ENCODE peak calls at places on chromosomes 13 and 19, in eight cellular contexts. B, A, Z, D, G, L, K and T are unnamed samples.

GRCh38 chr19:18967358-18968146 is 26.5 kb upstream of the HOMER3 start:
- DNase-seq in G (peak), Z (peak), L (no peak), B (peak), D (no peak), A (peak), K (peak), T (peak)

GRCh38 chr19:10516671-10517286 is 468 bp downstream of the S1PR5 start:
- DNase-seq in L (no peak), K (no peak), A (no peak), G (no peak), Z (no peak), B (peak), D (peak), T (no peak)

GRCh38 chr13:79196366-79196765 is 209.7 kb downstream of the RBM26 start:
- DNase-seq in G (no peak), K (no peak), Z (no peak), L (no peak), D (no peak), B (no peak), A (no peak), T (no peak)

GRCh38 chr19:50314724-50315700 is 14.2 kb downstream of the KCNC3 start:
- DNase-seq in L (no peak), G (no peak), Z (no peak), A (no peak), D (no peak), K (no peak), B (no peak), T (no peak)

GRCh38 chr13:19864018-19864338 is 529 bp upstream of the ZMYM5 start:
- DNase-seq in K (peak), A (peak), Z (peak), L (peak), B (no peak), D (peak), G (peak), T (peak)

GRCh38 chr19:10752237-10752912 is 34.5 kb downstream of the DNM2 start:
- DNase-seq in D (no peak), B (no peak), A (no peak), G (no peak), L (no peak), K (no peak), Z (no peak), T (no peak)

GRCh38 chr19:41356984-41357739 is 3.4 kb upstream of the TGFB1 start:
- DNase-seq in L (no peak), Z (no peak), A (no peak), K (no peak), G (no peak), B (no peak), D (no peak), T (no peak)

GRCh38 chr13:30477346-30478235 is 11.9 kb upstream of the HMGB1 start:
- DNase-seq in L (no peak), Z (no peak), D (no peak), A (no peak), B (no peak), G (no peak), K (no peak), T (no peak)

GRCh38 chr13:105030851-105031250 is 1504.6 kb downstream of the EFNB2 start:
- DNase-seq in B (no peak), K (no peak), L (peak), G (no peak), Z (no peak), D (no peak), A (no peak), T (no peak)

GRCh38 chr19:43708716-43709115 is 7.2 kb upstream of the IRGC start:
- DNase-seq in G (no peak), B (no peak), K (no peak), Z (no peak), A (no peak), L (no peak), D (no peak), T (no peak)

GRCh38 chr13:74135306-74136088 is 1.3 kb upstream of the KLF12 start:
- DNase-seq in D (peak), B (peak), G (peak), K (peak), A (peak), Z (peak), L (peak), T (peak)

GRCh38 chr13:28320884-28321574 is 173.9 kb downstream of the FLT1 start:
- DNase-seq in A (no peak), D (no peak), Z (no peak), L (no peak), K (no peak), B (no peak), G (no peak), T (no peak)

GRCh38 chr19:19270749-19271571 is 2.1 kb downstream of the TM6SF2 start:
- DNase-seq in K (no peak), G (no peak), D (no peak), Z (no peak), B (no peak), A (no peak), L (no peak), T (no peak)

GRCh38 chr13:45040626-45041025 is 51.3 kb downstream of the GPALPP1 start:
- DNase-seq in G (no peak), A (no peak), D (no peak), K (peak), L (no peak), B (no peak), Z (no peak), T (peak)

GRCh38 chr19:35756373-35757230 is at the start of gene HSPB6:
- DNase-seq in Z (no peak), A (peak), G (peak), B (no peak), D (no peak), K (peak), L (peak), T (peak)

GRCh38 chr13:114069376-114070097 is 62.9 kb downstream of the RASA3 start:
- DNase-seq in K (no peak), B (no peak), G (no peak), Z (peak), A (no peak), L (no peak), D (no peak), T (no peak)

GRCh38 chr13:44652223-44652622 is 76.1 kb upstream of the TSC22D1 start:
- DNase-seq in L (no peak), G (no peak), Z (no peak), D (no peak), B (no peak), A (no peak), K (no peak), T (no peak)

GRCh38 chr19:15294591-15294990 is 37.7 kb downstream of the BRD4 start:
- DNase-seq in B (no peak), D (no peak), A (peak), L (peak), Z (no peak), K (peak), G (peak), T (no peak)

GRCh38 chr19:55527197-55528029 is 9.5 kb downstream of the SBK2 start:
- DNase-seq in D (no peak), L (no peak), Z (no peak), B (no peak), K (no peak), G (no peak), A (no peak), T (no peak)

GRCh38 chr13:100986571-100986970 is 312.0 kb upstream of the TMTC4 start:
- DNase-seq in K (no peak), A (no peak), Z (no peak), D (no peak), G (no peak), B (no peak), L (no peak), T (no peak)

GRCh38 chr19:57267294-57267693 is 13.0 kb upstream of the ZNF460 start:
- DNase-seq in Z (no peak), G (no peak), D (no peak), L (no peak), A (no peak), K (no peak), B (no peak), T (no peak)

GRCh38 chr19:43687660-43687997 is 17.7 kb upstream of the PLAUR start:
- DNase-seq in G (no peak), K (no peak), A (no peak), L (no peak), D (peak), Z (no peak), B (no peak), T (no peak)

GRCh38 chr13:110628952-110629701 is 13.8 kb downstream of the NAXD start:
- DNase-seq in B (no peak), G (no peak), A (no peak), K (peak), Z (no peak), D (no peak), L (no peak), T (peak)

GRCh38 chr13:103730407-103730806 is 664.2 kb upstream of the SLC10A2 start:
- DNase-seq in G (peak), A (peak), K (no peak), L (no peak), B (no peak), Z (no peak), D (no peak), T (no peak)

GRCh38 chr19:57648336-57649003 is 15.5 kb downstream of the ZNF211 start:
- DNase-seq in L (peak), Z (no peak), B (no peak), G (no peak), D (no peak), K (no peak), A (no peak), T (no peak)

GRCh38 chr19:29667941-29668340 is 2.7 kb downstream of the PLEKHF1 start:
- DNase-seq in G (no peak), Z (peak), D (no peak), K (no peak), A (no peak), B (no peak), L (no peak), T (no peak)

GRCh38 chr19:50167314-50167721 is 4.2 kb upstream of the IZUMO2 start:
- DNase-seq in A (no peak), B (no peak), D (peak), L (no peak), Z (peak), G (no peak), K (no peak), T (no peak)

DNA sequence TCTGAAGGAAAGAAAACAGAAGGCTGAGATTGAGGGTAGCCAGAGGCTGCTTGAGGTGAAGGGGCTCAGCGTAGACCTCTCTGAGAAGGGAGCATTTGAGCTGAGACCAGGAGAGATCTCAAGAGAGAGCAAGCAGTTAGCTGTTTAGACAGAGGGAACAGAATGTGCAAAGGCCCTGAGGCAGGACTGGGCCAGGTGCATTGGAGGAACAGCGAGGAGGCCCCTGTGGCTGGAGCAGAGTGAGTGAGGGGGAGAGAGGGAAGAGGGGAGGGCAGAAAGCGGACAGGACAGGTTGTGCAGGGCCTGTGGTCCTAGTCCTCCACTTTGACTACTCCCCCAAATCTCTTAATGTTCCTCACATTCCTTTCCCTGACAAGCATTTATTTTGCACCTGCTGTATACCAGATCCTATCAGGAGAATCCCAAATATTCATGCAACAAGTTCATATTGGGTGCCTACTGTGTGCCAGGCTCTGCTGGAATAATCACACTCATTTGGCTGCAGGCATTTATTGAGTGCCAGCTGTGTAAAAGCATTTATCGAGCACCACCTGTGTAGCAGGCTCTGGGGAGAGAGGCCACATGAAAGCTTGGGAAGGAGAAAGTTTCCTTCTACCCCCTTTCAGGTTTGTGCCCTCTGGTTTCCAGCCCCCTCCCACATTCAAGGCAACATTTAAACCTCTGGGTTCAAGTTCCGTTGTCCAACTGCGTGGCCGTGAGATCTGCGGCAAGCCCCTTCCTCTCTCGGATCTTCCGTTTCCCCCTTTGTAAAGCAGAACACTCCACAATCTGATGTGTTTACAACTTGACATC is 36.5 kb downstream of the NFIC start:
- DNase-seq in A (no peak), L (no peak), Z (no peak), D (no peak), G (no peak), B (no peak), K (no peak), T (no peak)
- TF ChIP-seq CTCF in A (no peak), L (no peak), Z (no peak), D (no peak), G (no peak), B (no peak), K (no peak), T (no peak)

GRCh38 chr13:51542358-51542972 is 41.8 kb upstream of the WDFY2 start:
- DNase-seq in G (no peak), D (no peak), Z (no peak), B (no peak), L (no peak), K (no peak), A (no peak), T (no peak)
- H3K4me3 ChIP-seq in G (no peak), D (no peak), Z (no peak), B (no peak), L (peak), K (no peak), A (no peak), T (no peak)

GRCh38 chr19:51341976-51342580 is at the start of gene VSIG10L:
- DNase-seq in B (no peak), A (no peak), D (peak), G (no peak), L (no peak), K (no peak), Z (no peak), T (no peak)

GRCh38 chr19:51347209-51347928 is 5.4 kb upstream of the VSIG10L start:
- DNase-seq in Z (no peak), K (no peak), B (no peak), D (no peak), A (no peak), L (no peak), G (no peak), T (no peak)

GRCh38 chr19:51345076-51345620 is 3.2 kb upstream of the VSIG10L start:
- DNase-seq in L (no peak), Z (no peak), K (no peak), D (no peak), B (no peak), G (no peak), A (no peak), T (no peak)

GRCh38 chr19:51342631-51343569 is 961 bp upstream of the VSIG10L start:
- DNase-seq in K (no peak), Z (no peak), G (no peak), B (no peak), A (no peak), D (no peak), L (no peak), T (no peak)

DNA sequence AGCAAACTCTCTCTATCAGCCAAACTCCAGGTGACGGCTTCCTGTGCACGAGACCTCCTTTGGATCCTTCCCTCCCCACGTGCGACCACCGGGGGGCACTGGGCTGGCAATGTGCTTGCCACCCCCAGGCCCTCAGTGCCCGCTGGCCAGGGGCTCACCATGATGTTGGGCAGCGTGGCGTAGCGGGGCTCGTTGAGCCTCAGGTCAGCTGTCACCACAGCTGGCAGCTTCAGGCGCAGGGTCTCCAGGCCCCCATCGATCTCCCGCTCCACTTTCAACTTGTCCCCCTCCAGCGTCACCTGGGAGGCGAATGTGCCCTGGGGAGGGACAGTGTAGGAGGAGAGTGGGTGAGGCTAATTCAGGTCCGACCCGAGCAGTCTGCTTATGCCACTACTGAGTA is 4.8 kb upstream of the VSIG10L start:
- DNase-seq in G (no peak), L (no peak), D (no peak), K (no peak), B (no peak), A (no peak), Z (no peak), T (no peak)
- TF ChIP-seq CTCF in G (no peak), L (no peak), D (no peak), K (no peak), B (no peak), A (no peak), Z (no peak), T (no peak)

GRCh38 chr19:48443731-48444128 is 2.1 kb upstream of the GRWD1 start:
- DNase-seq in Z (no peak), D (no peak), B (no peak), L (no peak), K (no peak), A (no peak), G (no peak), T (no peak)
- H3K4me3 ChIP-seq in Z (peak), D (no peak), B (no peak), L (peak), K (no peak), A (peak), G (no peak), T (peak)

GRCh38 chr19:3012522-3013260 is 16.4 kb downstream of the TLE2 start:
- DNase-seq in K (no peak), G (no peak), D (no peak), Z (no peak), L (no peak), A (no peak), B (no peak), T (no peak)

GRCh38 chr19:3010871-3011270 is 18.2 kb downstream of the TLE2 start:
- DNase-seq in Z (no peak), D (no peak), A (no peak), K (no peak), B (no peak), L (no peak), G (no peak), T (no peak)

GRCh38 chr19:3015126-3016057 is 13.7 kb downstream of the TLE2 start:
- DNase-seq in L (no peak), B (no peak), K (no peak), G (no peak), Z (no peak), D (no peak), A (no peak), T (no peak)

GRCh38 chr19:3013261-3013725 is 15.8 kb downstream of the TLE2 start:
- DNase-seq in B (no peak), K (no peak), Z (no peak), L (no peak), A (no peak), D (no peak), G (no peak), T (no peak)

GRCh38 chr19:3014135-3014534 is 14.9 kb downstream of the TLE2 start:
- DNase-seq in A (no peak), B (no peak), L (no peak), K (no peak), G (no peak), Z (no peak), D (no peak), T (no peak)
- TF ChIP-seq CTCF in A (no peak), B (no peak), L (no peak), K (no peak), G (no peak), Z (no peak), D (no peak), T (no peak)

GRCh38 chr13:50131998-50132936 is 117.0 kb downstream of the KCNRG start:
- DNase-seq in K (no peak), B (no peak), Z (no peak), G (no peak), D (no peak), L (no peak), A (no peak), T (no peak)
- H3K4me3 ChIP-seq in K (no peak), B (no peak), Z (no peak), G (no peak), D (no peak), L (no peak), A (no peak), T (no peak)

GRCh38 chr19:13154911-13155471 is 4.8 kb downstream of the IER2 start:
- DNase-seq in L (no peak), K (peak), A (no peak), Z (peak), D (peak), G (peak), B (peak), T (peak)
- TF ChIP-seq CTCF in L (no peak), K (peak), A (no peak), Z (peak), D (peak), G (peak), B (peak), T (peak)

DNA sequence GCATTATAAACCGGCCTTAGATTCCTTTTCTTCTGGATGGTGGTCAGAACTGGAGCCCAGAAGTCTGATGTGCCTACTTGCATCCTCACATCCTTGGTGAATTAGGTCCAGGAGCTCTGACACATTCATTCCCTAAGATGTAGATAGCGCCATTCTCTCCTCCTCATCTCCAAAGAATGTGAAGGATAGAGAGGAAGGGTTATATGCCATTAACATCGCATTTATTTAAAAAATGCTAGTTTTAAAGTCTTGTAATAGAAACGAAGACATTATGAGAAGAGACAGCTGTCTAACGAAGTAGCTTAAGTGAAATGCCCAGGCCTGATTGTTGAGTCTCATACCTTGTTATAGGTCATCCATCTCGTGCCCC is 9.7 kb downstream of the MBNL2 start:
- DNase-seq in A (no peak), L (no peak), D (no peak), Z (no peak), B (no peak), G (no peak), K (no peak), T (no peak)
- H3K4me3 ChIP-seq in A (no peak), L (peak), D (no peak), Z (no peak), B (no peak), G (no peak), K (no peak), T (no peak)

GRCh38 chr13:43303040-43303729 is 279.8 kb downstream of the DNAJC15 start:
- DNase-seq in G (peak), L (peak), A (peak), K (peak), D (peak), B (peak), Z (no peak), T (peak)
- TF ChIP-seq CTCF in G (peak), L (peak), A (peak), K (peak), D (peak), B (peak), Z (peak), T (peak)